ENCODE peak calls at places on chromosomes 11 and 22, in ten cellular contexts. E, B, I, N, J, U, D, M, X and W are unnamed samples.

GRCh38 chr11:2991477-2992233 is 474 bp downstream of the NAP1L4 start:
- DNase-seq in E (no peak), B (no peak), I (peak), N (peak), J (peak), U (no peak), D (peak), M (peak), X (no peak), W (peak)

GRCh38 chr22:30261134-30261533 is 5.5 kb downstream of the OSM start:
- DNase-seq in E (no peak), B (no peak), I (peak), N (no peak), J (no peak), U (no peak), D (no peak), M (no peak), X (no peak), W (no peak)

GRCh38 chr11:75826463-75827220 is 11.6 kb downstream of the UVRAG start:
- DNase-seq in E (no peak), B (no peak), I (peak), N (no peak), J (no peak), U (peak), D (no peak), M (no peak), X (no peak), W (no peak)

GRCh38 chr11:73322111-73322985 is 14.3 kb downstream of the ARHGEF17 start:
- DNase-seq in E (no peak), B (peak), I (no peak), N (no peak), J (no peak), U (no peak), D (no peak), M (no peak), X (no peak), W (no peak)

GRCh38 chr11:82960000-82960778 is 58.7 kb downstream of the DDIAS start:
- DNase-seq in E (no peak), B (no peak), I (no peak), N (no peak), J (no peak), U (no peak), D (no peak), M (no peak), X (no peak), W (no peak)

GRCh38 chr11:110200241-110200640 is 96.2 kb downstream of the RDX start:
- DNase-seq in E (no peak), B (no peak), I (no peak), N (no peak), J (peak), U (no peak), D (no peak), M (no peak), X (no peak), W (no peak)

GRCh38 chr11:96393753-96394348 is 4.0 kb downstream of the JRKL start:
- DNase-seq in E (no peak), B (no peak), I (peak), N (no peak), J (no peak), U (peak), D (no peak), M (no peak), X (no peak), W (peak)

GRCh38 chr22:46245515-46245914 is 4.6 kb downstream of the CDPF1 start:
- DNase-seq in E (no peak), B (no peak), I (no peak), N (no peak), J (no peak), U (no peak), D (no peak), M (no peak), X (no peak), W (no peak)

GRCh38 chr11:120562806-120563425 is 51.4 kb downstream of the GRIK4 start:
- DNase-seq in E (no peak), B (peak), I (no peak), N (no peak), J (no peak), U (no peak), D (no peak), M (no peak), X (peak), W (no peak)

GRCh38 chr22:26949193-26949592 is 291.8 kb downstream of the MIAT start:
- DNase-seq in E (no peak), B (no peak), I (peak), N (no peak), J (no peak), U (peak), D (no peak), M (no peak), X (no peak), W (peak)

GRCh38 chr11:9574556-9574805 is 1.0 kb downstream of the WEE1 start:
- DNase-seq in E (no peak), B (peak), I (peak), N (no peak), J (no peak), U (peak), D (no peak), M (peak), X (no peak), W (no peak)

GRCh38 chr11:44615041-44615513 is 49.6 kb downstream of the CD82 start:
- DNase-seq in E (no peak), B (no peak), I (no peak), N (no peak), J (no peak), U (no peak), D (no peak), M (no peak), X (no peak), W (no peak)

DNA sequence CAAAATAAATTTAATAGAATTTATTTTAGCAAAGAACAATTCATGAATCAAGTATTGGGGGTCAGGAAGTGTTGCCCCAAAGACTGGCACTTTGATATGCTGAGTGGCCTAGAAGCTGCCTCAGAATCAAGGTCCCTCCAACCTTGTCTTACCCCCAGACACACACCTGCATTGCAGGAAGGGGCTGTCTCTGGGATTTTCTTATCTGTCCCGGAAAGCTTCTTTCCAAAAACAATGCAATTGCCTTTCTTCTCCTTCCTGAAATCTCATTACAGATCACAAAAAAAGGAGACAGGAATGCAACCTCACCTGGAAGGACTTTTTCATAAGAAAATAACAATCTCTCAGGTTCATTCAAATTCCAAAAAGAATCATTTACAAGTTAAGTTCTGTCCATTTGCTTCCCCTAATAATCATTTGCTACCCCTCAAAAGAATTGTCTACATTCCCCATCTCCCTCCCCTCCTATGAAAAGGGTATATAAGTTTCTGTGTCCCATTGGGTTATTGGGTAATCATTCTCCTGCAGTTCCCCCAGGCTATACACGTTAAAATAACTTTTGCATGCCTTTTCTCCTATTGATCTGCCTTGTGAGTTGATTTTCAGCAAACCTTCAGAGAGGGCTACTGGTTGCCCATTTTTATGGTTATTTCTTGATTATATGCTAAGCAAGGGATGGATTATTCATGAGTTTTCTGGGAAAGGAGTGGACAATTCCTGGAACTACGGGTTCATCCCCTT is 21.3 kb downstream of the OR10A6 start:
- DNase-seq in E (no peak), B (no peak), I (peak), N (no peak), J (no peak), U (no peak), D (no peak), M (no peak), X (no peak), W (no peak)
- H3K27ac ChIP-seq in E (no peak), B (no peak), I (peak), N (no peak), J (no peak), U (no peak), D (no peak), M (no peak), X (peak), W (no peak)

DNA sequence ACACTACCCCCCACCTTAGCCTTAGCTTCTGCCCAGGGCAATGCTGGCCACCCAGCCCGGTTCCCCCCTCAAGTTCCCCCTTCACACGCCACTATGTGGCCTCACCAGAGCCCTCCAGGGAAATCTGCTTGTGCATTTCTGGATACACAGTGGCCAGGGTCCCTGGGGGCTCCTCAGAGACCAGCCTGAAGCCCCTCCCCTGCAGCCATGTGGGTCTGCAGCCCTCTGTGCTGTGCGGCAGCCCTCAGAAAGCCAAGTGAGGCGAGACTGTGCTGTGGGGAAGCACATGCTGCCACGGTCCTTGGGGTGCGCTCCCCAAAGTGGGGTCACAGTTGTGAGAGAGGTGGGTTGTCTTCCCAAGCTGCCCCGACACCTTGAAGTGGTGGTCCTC is 2.1 kb upstream of the PLXNB2 start:
- DNase-seq in E (no peak), B (no peak), I (no peak), N (no peak), J (no peak), U (no peak), D (no peak), M (no peak), X (no peak), W (no peak)
- H3K27ac ChIP-seq in E (no peak), B (peak), I (no peak), N (peak), J (no peak), U (no peak), D (no peak), M (peak), X (no peak), W (peak)

GRCh38 chr11:8083871-8084281 is 2.9 kb downstream of the TUB start:
- DNase-seq in E (no peak), B (no peak), I (peak), N (no peak), J (no peak), U (peak), D (no peak), M (no peak), X (no peak), W (no peak)
- H3K27ac ChIP-seq in E (no peak), B (no peak), I (no peak), N (no peak), J (no peak), U (no peak), D (no peak), M (no peak), X (no peak), W (no peak)

DNA sequence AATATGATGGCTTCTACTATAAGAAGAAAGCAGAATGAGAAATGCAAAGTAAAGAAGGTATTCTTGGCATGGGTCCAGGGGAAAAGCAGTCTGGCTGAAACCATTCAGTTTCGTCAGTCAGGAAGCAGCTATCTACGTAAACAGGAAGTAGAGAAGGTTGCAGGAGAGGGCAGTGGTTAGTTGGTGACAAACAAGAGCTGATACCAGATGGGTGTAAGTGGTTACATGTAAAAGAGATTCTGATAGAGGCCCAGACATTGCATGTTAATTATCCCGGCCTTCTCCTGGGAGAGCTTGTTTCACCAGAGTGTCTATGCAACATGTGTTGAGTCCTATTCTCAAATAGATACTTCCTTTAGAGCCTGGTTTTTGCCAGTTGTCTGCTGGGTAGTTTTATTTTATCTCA is 58.4 kb upstream of the PSMA1 start:
- DNase-seq in E (peak), B (no peak), I (peak), N (no peak), J (peak), U (no peak), D (peak), M (no peak), X (no peak), W (no peak)
- H3K27ac ChIP-seq in E (no peak), B (no peak), I (no peak), N (no peak), J (no peak), U (no peak), D (peak), M (no peak), X (no peak), W (no peak)

DNA sequence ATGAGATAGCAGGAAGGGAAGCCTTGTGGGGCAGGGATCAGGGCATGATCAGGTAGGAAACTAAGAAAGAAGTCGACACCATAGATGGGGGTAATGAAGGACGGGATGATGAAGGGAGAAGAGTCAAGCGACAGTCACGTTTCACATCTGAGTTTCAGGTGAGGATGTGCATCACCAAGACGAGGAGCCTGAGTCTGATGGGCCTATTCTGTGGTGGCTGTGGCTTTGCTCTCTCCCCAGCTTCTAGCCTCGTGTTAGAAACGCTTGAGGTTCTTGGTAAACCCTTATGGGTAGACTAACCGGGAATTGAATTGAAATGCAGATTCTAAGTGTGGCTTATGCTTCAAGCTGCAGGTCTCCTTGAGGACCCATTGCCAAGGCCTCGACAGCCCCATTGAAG is 45.6 kb upstream of the LMO1 start:
- DNase-seq in E (no peak), B (peak), I (no peak), N (no peak), J (no peak), U (no peak), D (no peak), M (no peak), X (no peak), W (no peak)
- H3K27ac ChIP-seq in E (no peak), B (no peak), I (no peak), N (no peak), J (no peak), U (no peak), D (no peak), M (no peak), X (no peak), W (no peak)

GRCh38 chr11:92765965-92766371 is 203.5 kb upstream of the MTNR1B start:
- DNase-seq in E (no peak), B (no peak), I (peak), N (no peak), J (peak), U (peak), D (no peak), M (no peak), X (peak), W (no peak)
- H3K27ac ChIP-seq in E (no peak), B (no peak), I (no peak), N (no peak), J (no peak), U (no peak), D (no peak), M (no peak), X (no peak), W (no peak)

DNA sequence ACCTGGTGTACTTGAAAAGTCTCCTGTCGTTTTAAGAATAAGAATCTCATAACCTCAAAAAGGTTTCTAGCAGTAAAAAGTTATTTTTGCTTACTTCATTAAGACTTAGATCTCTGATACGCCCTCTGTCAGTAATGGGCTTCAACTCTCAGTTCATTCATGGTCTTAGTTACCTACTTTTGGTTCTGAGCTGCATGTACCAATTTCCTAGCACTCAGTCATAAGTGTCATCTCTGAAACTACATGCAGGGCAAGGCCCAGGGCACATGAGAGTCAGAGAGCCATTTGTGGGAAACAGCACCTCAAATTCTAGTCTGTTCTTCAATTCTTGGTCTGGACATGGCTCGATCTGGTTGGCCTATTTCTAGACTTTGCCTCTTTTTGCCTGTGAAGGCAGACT is 838.4 kb downstream of the FAM181B start:
- DNase-seq in E (no peak), B (no peak), I (no peak), N (no peak), J (no peak), U (no peak), D (no peak), M (no peak), X (no peak), W (no peak)
- H3K27ac ChIP-seq in E (no peak), B (no peak), I (no peak), N (no peak), J (no peak), U (no peak), D (no peak), M (no peak), X (no peak), W (no peak)

GRCh38 chr22:44684506-44685383 is 17.3 kb upstream of the PRR5 start:
- DNase-seq in E (peak), B (peak), I (peak), N (peak), J (peak), U (peak), D (peak), M (peak), X (peak), W (peak)
- H3K27ac ChIP-seq in E (peak), B (no peak), I (no peak), N (peak), J (no peak), U (no peak), D (no peak), M (no peak), X (no peak), W (peak)

GRCh38 chr22:21981874-21982273 is 713 bp downstream of the TOP3B start:
- DNase-seq in E (no peak), B (no peak), I (no peak), N (no peak), J (no peak), U (peak), D (no peak), M (no peak), X (no peak), W (no peak)
- H3K27ac ChIP-seq in E (peak), B (peak), I (no peak), N (peak), J (no peak), U (peak), D (no peak), M (no peak), X (no peak), W (peak)